ENCODE peak calls at places on chromosomes 12 and 14, in seven cellular contexts. T is heart left ventricle; J is CD4-positive, alpha-beta T cell; D is K562; E is stomach; P is heart right ventricle; W is CD8-positive, alpha-beta memory T cell. K is an unnamed sample.

GRCh38 chr12:58502857-58503256 is 417.4 kb downstream of the LRIG3 start:
- DNase-seq in D (no peak), P (no peak), J (no peak), W (no peak), T (no peak), E (no peak), K (no peak)

GRCh38 chr14:43480961-43481360 is 1026.1 kb downstream of the FSCB start:
- DNase-seq in W (no peak), E (no peak), J (no peak), P (no peak), D (no peak), T (no peak), K (no peak)

GRCh38 chr12:70806827-70807226 is 113.7 kb downstream of the PTPRR start:
- DNase-seq in W (no peak), P (no peak), T (no peak), D (no peak), J (no peak), E (no peak), K (no peak)

GRCh38 chr14:81430284-81430683 is 30.2 kb upstream of the STON2 start:
- DNase-seq in P (no peak), J (no peak), W (no peak), D (no peak), T (no peak), E (no peak), K (no peak)

GRCh38 chr14:90467501-90467900 is 70.7 kb downstream of the CALM1 start:
- DNase-seq in T (no peak), P (no peak), D (no peak), W (no peak), J (no peak), E (no peak), K (no peak)

GRCh38 chr12:53595212-53595611 is 31.0 kb downstream of the ATF7 start:
- DNase-seq in D (no peak), T (no peak), W (no peak), J (no peak), P (no peak), E (no peak), K (no peak)

GRCh38 chr12:18400186-18400585 is 138.9 kb downstream of the PIK3C2G start:
- DNase-seq in E (no peak), P (no peak), T (no peak), J (no peak), W (no peak), D (no peak), K (peak)

GRCh38 chr12:104171785-104172563 is 34.0 kb upstream of the NFYB start:
- DNase-seq in P (no peak), J (no peak), E (no peak), T (no peak), W (no peak), D (peak), K (no peak)

GRCh38 chr12:51536159-51536558 is 54.9 kb upstream of the SCN8A start:
- DNase-seq in P (no peak), E (no peak), T (no peak), D (peak), W (no peak), J (no peak), K (no peak)

GRCh38 chr14:99624971-99625370 is 20.0 kb upstream of the HHIPL1 start:
- DNase-seq in T (no peak), D (no peak), W (no peak), P (no peak), E (peak), J (no peak), K (no peak)

GRCh38 chr12:91009319-91009950 is 4.7 kb upstream of the EPYC start:
- DNase-seq in E (no peak), W (no peak), D (no peak), P (no peak), T (no peak), J (no peak), K (peak)

GRCh38 chr12:79326663-79327062 is 364.1 kb downstream of the PAWR start:
- DNase-seq in J (no peak), W (no peak), E (no peak), T (no peak), P (no peak), D (no peak), K (no peak)

GRCh38 chr12:95574799-95575452 is 23.6 kb upstream of the USP44 start:
- DNase-seq in T (no peak), J (no peak), E (no peak), P (no peak), D (peak), W (no peak), K (peak)

GRCh38 chr14:89397569-89397968 is 19.5 kb downstream of the FOXN3 start:
- DNase-seq in W (no peak), P (no peak), D (no peak), E (no peak), T (no peak), J (no peak), K (no peak)

GRCh38 chr14:22871200-22871961 is at the start of gene LRP10:
- DNase-seq in E (peak), W (peak), T (peak), D (peak), J (peak), P (peak), K (peak)

GRCh38 chr12:69459477-69459876 is 10.7 kb upstream of the FRS2 start:
- DNase-seq in T (no peak), W (no peak), D (no peak), J (no peak), E (no peak), P (no peak), K (no peak)

GRCh38 chr14:21255385-21256101 is 13.7 kb downstream of the HNRNPC start:
- DNase-seq in D (no peak), P (no peak), W (no peak), J (no peak), E (no peak), T (no peak), K (peak)

GRCh38 chr14:80456200-80456599 is 244.9 kb upstream of the DIO2 start:
- DNase-seq in W (no peak), E (no peak), P (no peak), T (no peak), D (no peak), J (no peak), K (peak)

GRCh38 chr14:103574707-103575285 is 12.0 kb downstream of the COA8 start:
- DNase-seq in W (no peak), T (no peak), P (no peak), E (no peak), J (no peak), D (no peak), K (no peak)

GRCh38 chr14:104105822-104106470 is 20.4 kb downstream of the ASPG start:
- DNase-seq in J (no peak), T (peak), E (peak), P (no peak), W (no peak), D (no peak), K (no peak)

GRCh38 chr14:32367501-32367900 is 38.4 kb downstream of the AKAP6 start:
- DNase-seq in T (no peak), D (no peak), W (no peak), P (no peak), J (no peak), E (no peak), K (peak)

GRCh38 chr12:6533653-6534157 is 612 bp upstream of the GAPDH start:
- DNase-seq in T (peak), E (peak), J (no peak), D (peak), W (peak), P (peak), K (peak)

GRCh38 chr14:60532442-60532841 is 23.5 kb downstream of the SIX6 start:
- DNase-seq in T (no peak), E (no peak), D (no peak), P (no peak), W (no peak), J (no peak), K (no peak)

GRCh38 chr14:99742509-99743487 is 50.4 kb upstream of the EML1 start:
- DNase-seq in E (no peak), P (no peak), T (no peak), D (no peak), J (no peak), W (no peak), K (no peak)

GRCh38 chr14:48398675-48399282 is 723.4 kb upstream of the MDGA2 start:
- DNase-seq in D (peak), W (no peak), J (no peak), P (no peak), T (no peak), E (no peak), K (peak)

GRCh38 chr14:100842799-100843198 is 16.9 kb downstream of the MEG3 start:
- DNase-seq in D (no peak), P (no peak), J (no peak), E (no peak), T (no peak), W (no peak), K (peak)

GRCh38 chr12:64600164-64600561 is 10.1 kb upstream of the RASSF3 start:
- DNase-seq in E (no peak), T (no peak), D (no peak), J (no peak), W (no peak), P (no peak), K (no peak)

GRCh38 chr14:70909788-70910614 is 2.7 kb downstream of the PCNX1 start:
- DNase-seq in D (no peak), W (no peak), E (no peak), P (no peak), J (no peak), T (no peak), K (peak)

GRCh38 chr14:53391631-53392030 is 238.5 kb upstream of the DDHD1 start:
- DNase-seq in D (no peak), P (no peak), J (no peak), E (no peak), W (no peak), T (no peak), K (peak)

GRCh38 chr14:77607741-77608302 is 8.6 kb downstream of the SPTLC2 start:
- DNase-seq in T (no peak), P (no peak), J (no peak), E (no peak), D (no peak), W (no peak), K (no peak)

GRCh38 chr12:90027889-90028570 is 319.4 kb upstream of the ATP2B1 start:
- DNase-seq in J (no peak), E (no peak), P (no peak), W (no peak), T (no peak), D (no peak), K (peak)

GRCh38 chr12:100797246-100797645 is 2.7 kb downstream of the ANO4 start:
- DNase-seq in D (no peak), W (no peak), T (no peak), J (no peak), E (no peak), P (no peak), K (no peak)

GRCh38 chr14:33460119-33460518 is 490.8 kb downstream of the EGLN3 start:
- DNase-seq in P (no peak), J (no peak), W (no peak), E (no peak), D (no peak), T (no peak), K (no peak)

GRCh38 chr14:104263671-104264358 is 125.4 kb downstream of the KIF26A start:
- DNase-seq in W (no peak), E (peak), D (no peak), T (no peak), P (no peak), J (no peak), K (no peak)

GRCh38 chr12:88646824-88647223 is 66.6 kb upstream of the KITLG start:
- DNase-seq in E (no peak), D (no peak), W (no peak), J (no peak), P (no peak), T (no peak), K (no peak)

GRCh38 chr12:88644946-88645702 is 64.9 kb upstream of the KITLG start:
- DNase-seq in T (no peak), J (no peak), E (no peak), W (no peak), P (no peak), D (no peak), K (no peak)

GRCh38 chr12:88648625-88649024 is 68.4 kb upstream of the KITLG start:
- DNase-seq in P (no peak), T (no peak), D (no peak), W (no peak), E (no peak), J (no peak), K (no peak)

DNA sequence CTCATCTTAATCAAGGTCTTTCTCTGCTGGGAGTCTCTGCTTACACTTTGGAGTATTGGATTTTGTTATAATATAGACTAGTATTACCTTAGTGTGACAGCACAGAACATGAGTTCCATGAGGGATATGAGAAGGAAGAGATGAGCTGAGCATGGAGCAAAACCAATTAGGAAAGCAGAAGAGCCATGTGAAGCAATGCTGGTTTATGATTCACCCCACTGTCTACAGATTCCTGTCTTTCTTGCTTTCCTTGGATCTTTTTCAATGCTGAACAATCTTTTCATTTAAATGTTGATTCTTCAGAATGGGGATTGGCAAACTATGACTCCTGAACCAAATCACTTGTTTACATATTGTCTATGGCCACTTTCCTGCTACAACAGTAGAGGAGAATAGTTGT is 70.4 kb upstream of the KITLG start:
- DNase-seq in W (no peak), T (no peak), P (no peak), E (no peak), J (no peak), D (no peak), K (peak)
- H3K27ac ChIP-seq in W (no peak), T (no peak), P (no peak), E (no peak), J (no peak), D (no peak), K (no peak)

DNA sequence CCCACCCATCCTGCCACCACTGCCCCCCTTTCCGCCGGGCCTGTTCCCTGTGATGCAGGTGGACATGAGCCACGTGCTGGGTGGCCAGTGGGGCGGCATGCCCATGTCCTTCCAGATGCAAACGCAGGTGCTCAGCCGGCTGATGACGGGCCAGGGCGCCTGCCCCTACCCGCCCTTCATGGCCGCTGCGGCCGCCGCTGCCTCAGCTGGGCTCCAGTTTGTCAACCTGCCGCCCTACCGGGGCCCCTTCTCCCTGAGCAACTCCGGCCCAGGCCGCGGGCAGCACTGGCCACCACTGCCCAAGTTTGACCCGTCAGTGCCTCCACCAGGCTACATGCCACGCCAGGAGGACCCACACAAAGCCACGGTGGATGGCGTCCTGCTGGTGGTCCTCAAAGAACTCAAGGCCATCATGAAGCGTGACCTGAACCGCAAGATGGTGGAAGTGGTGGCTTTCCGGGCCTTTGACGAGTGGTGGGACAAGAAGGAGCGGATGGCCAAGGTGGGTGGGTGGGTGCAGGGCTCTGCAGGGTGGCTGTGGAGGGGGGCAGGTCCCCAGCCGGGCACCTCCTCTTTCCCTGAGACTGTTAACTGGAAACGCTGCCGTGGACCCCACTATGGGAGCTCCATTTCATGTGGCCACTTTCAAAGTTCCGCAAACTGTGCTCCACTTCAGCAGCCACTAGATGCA is 10.8 kb downstream of the SETD1B start:
- DNase-seq in E (no peak), T (no peak), W (no peak), D (no peak), P (no peak), J (no peak), K (no peak)
- H3K27ac ChIP-seq in E (no peak), T (no peak), W (no peak), D (no peak), P (no peak), J (no peak), K (no peak)

DNA sequence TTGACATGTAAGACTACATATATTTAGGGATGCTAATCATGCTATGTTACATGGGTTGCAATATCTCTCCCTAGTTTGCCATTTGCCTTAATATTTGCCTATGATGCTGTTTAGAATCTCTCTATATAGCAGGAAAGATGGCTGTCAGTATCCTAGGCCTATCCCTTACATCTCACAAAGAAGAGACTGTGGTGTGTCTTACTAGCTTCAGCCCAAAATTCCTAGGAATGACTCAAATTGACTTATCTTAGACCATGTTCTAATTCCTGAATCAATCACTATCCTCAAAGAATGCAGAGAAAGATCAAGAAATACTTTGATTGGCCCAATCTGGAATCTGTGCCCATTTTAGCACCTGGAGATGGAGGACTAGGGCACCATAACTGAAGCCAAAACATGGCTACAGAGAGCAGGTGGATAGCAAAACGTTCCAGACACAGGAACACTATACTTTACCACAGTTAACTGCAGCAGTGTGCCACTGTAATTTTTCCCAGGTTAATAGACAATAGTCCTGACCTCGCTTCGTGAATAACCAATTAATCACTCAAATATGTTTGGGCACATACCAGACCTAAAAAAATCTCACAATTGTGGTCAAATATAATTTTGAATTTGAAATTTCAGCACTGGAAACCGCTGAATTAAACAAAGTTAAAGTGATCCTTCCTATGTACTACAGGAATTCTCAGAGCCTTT is 32.7 kb upstream of the GLIPR1 start:
- DNase-seq in W (no peak), J (no peak), E (no peak), D (no peak), P (no peak), T (no peak), K (no peak)
- H3K27ac ChIP-seq in W (no peak), J (no peak), E (no peak), D (no peak), P (no peak), T (no peak), K (peak)

GRCh38 chr14:92570863-92571262 is 57.3 kb downstream of the RIN3 start:
- DNase-seq in E (no peak), T (no peak), W (no peak), P (no peak), J (no peak), D (no peak), K (no peak)

GRCh38 chr14:92567173-92567725 is 53.7 kb downstream of the RIN3 start:
- DNase-seq in J (no peak), T (no peak), E (no peak), D (no peak), P (no peak), W (no peak), K (no peak)

GRCh38 chr14:92565718-92566115 is 52.1 kb downstream of the RIN3 start:
- DNase-seq in P (no peak), W (no peak), T (no peak), E (no peak), D (no peak), J (no peak), K (no peak)

GRCh38 chr14:92572050-92572449 is 58.5 kb downstream of the RIN3 start:
- DNase-seq in P (no peak), T (no peak), J (no peak), E (no peak), D (no peak), W (no peak), K (no peak)

DNA sequence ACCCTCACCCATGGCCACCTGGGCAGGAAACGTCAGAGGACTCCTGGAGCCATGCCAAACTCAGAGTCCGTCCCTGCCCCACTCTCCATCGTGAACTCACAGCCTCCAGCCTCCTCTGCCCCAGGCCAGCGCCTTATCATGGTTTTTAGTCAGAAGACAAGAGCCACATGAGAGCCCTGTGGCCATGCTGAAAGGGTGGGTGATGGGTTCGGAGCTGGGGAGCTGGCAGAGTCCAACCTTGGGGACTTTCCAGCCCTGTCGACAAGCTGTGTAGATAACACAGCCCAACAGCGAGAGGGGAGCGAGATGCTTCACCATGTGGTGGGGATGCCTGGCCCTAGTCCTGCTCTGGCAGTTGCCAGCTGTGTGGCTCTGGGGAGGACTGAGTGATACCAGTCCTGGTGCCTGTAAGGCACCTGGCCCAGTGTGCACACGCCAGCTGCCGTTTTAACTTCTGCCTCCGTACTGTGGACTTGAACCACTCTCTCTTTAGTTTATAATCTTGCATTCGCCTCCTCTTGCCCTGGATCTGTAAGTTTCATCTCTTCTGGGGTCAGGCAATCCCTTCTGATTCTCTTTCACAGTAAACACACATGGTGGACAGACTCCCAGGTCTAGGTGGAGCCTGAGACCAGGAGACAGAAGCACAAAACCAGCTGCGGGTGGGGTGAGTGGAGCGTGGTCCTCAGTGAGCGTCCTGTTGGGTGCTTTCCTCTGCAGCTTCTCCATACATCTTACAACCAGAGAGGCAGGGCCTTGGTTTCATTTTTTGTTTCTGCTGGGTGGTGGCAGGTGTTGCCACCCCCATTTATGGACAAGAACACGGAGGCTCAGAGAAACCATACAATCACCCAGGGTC is 55.3 kb downstream of the RIN3 start:
- DNase-seq in P (peak), T (peak), J (no peak), E (no peak), D (no peak), W (peak), K (no peak)
- H3K27ac ChIP-seq in P (no peak), T (no peak), J (peak), E (no peak), D (no peak), W (peak), K (no peak)

DNA sequence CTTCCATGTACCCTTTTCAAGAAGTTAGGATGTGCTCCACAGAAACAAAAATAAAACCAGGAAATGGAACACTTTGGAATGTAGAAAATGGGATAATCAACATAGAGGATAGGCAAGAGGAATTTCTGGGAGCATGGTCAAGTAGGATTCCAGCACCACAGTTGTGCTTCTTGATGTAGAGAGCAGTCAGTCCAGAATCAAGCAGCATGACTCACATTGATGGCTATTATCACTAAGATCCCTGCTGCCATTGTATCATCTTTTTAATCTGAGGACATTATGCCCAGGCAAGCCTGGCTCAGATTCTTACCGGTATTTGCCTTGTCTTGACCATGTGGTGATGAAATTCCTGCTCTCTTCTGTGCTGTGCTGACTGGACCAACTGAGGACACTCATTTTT is 5.7 kb downstream of the ETFRF1 start:
- DNase-seq in J (no peak), E (no peak), T (no peak), P (no peak), D (no peak), W (no peak), K (peak)
- H3K27ac ChIP-seq in J (no peak), E (no peak), T (no peak), P (no peak), D (no peak), W (no peak), K (no peak)